ENCODE peak calls at places on chromosomes 11 and 22, in nine cellular contexts. W, L, J, Q, B, C, V, M and K are unnamed samples.

GRCh38 chr11:78392854-78393253 is 24.8 kb downstream of the GAB2 start:
- DNase-seq in W (no peak), L (no peak), J (no peak), Q (no peak), B (no peak), C (no peak), V (no peak), M (no peak), K (no peak)

GRCh38 chr11:11229691-11230090 is 123.4 kb downstream of the CSNK2A3 start:
- DNase-seq in W (no peak), L (no peak), J (no peak), Q (no peak), B (peak), C (no peak), V (no peak), M (no peak), K (no peak)

GRCh38 chr11:64868904-64869570 is 9.4 kb downstream of the EHD1 start:
- DNase-seq in W (no peak), L (peak), J (peak), Q (no peak), B (peak), C (no peak), V (no peak), M (no peak), K (no peak)

GRCh38 chr22:21457023-21457787 is 10.0 kb upstream of the TMEM191C start:
- DNase-seq in W (peak), L (no peak), J (no peak), Q (no peak), B (no peak), C (no peak), V (peak), M (peak), K (peak)

GRCh38 chr11:69625476-69625875 is 15.5 kb upstream of the CCND1 start:
- DNase-seq in W (no peak), L (no peak), J (no peak), Q (no peak), B (no peak), C (no peak), V (no peak), M (no peak), K (no peak)

GRCh38 chr11:132022285-132022684 is 651.9 kb downstream of the NTM start:
- DNase-seq in W (no peak), L (no peak), J (no peak), Q (no peak), B (no peak), C (no peak), V (no peak), M (no peak), K (no peak)

GRCh38 chr11:62025429-62026105 is 58.1 kb upstream of the FTH1 start:
- DNase-seq in W (peak), L (peak), J (peak), Q (peak), B (peak), C (peak), V (peak), M (no peak), K (peak)

GRCh38 chr11:61082161-61082870 is 20.0 kb upstream of the CD5 start:
- DNase-seq in W (no peak), L (no peak), J (no peak), Q (no peak), B (no peak), C (no peak), V (peak), M (no peak), K (peak)

GRCh38 chr11:72569966-72570892 is 104.0 kb downstream of the PDE2A start:
- DNase-seq in W (peak), L (no peak), J (no peak), Q (no peak), B (peak), C (no peak), V (no peak), M (no peak), K (no peak)

GRCh38 chr22:23791737-23792645 is 5.2 kb downstream of the SMARCB1 start:
- DNase-seq in W (no peak), L (no peak), J (no peak), Q (no peak), B (no peak), C (no peak), V (peak), M (no peak), K (no peak)

GRCh38 chr11:416051-416756 is 1.4 kb upstream of the SIGIRR start:
- DNase-seq in W (no peak), L (no peak), J (no peak), Q (no peak), B (no peak), C (peak), V (no peak), M (no peak), K (no peak)
- TF ChIP-seq CTCF in W (no peak), L (no peak), J (no peak), Q (no peak), B (no peak), C (no peak), V (no peak), M (no peak), K (no peak)

GRCh38 chr11:127875076-127875475 is 712.3 kb downstream of the ETS1 start:
- DNase-seq in W (no peak), L (no peak), J (no peak), Q (no peak), B (no peak), C (no peak), V (no peak), M (no peak), K (no peak)

GRCh38 chr11:127873478-127873877 is 713.9 kb downstream of the ETS1 start:
- DNase-seq in W (no peak), L (no peak), J (no peak), Q (no peak), B (no peak), C (no peak), V (no peak), M (no peak), K (no peak)
- TF ChIP-seq CTCF in W (no peak), L (no peak), J (no peak), Q (no peak), B (no peak), C (no peak), V (no peak), M (no peak), K (no peak)

GRCh38 chr11:27211370-27212127 is 151.5 kb downstream of the CCDC34 start:
- DNase-seq in W (no peak), L (no peak), J (no peak), Q (no peak), B (no peak), C (no peak), V (no peak), M (peak), K (no peak)
- TF ChIP-seq CTCF in W (peak), L (no peak), J (peak), Q (peak), B (peak), C (no peak), V (no peak), M (peak), K (no peak)

GRCh38 chr11:6418199-6418957 is 516 bp downstream of the APBB1 start:
- DNase-seq in W (peak), L (no peak), J (peak), Q (no peak), B (no peak), C (peak), V (peak), M (peak), K (no peak)

GRCh38 chr11:6414874-6415328 is 4.0 kb downstream of the APBB1 start:
- DNase-seq in W (no peak), L (no peak), J (no peak), Q (no peak), B (no peak), C (no peak), V (no peak), M (no peak), K (no peak)

GRCh38 chr11:6413791-6414231 is 5.1 kb downstream of the APBB1 start:
- DNase-seq in W (no peak), L (no peak), J (no peak), Q (no peak), B (no peak), C (no peak), V (no peak), M (no peak), K (no peak)

GRCh38 chr11:6420677-6421076 is 1.8 kb upstream of the APBB1 start:
- DNase-seq in W (no peak), L (no peak), J (no peak), Q (no peak), B (no peak), C (no peak), V (no peak), M (no peak), K (no peak)

GRCh38 chr11:6418958-6419611 is at the start of gene APBB1:
- DNase-seq in W (peak), L (peak), J (peak), Q (no peak), B (peak), C (peak), V (peak), M (peak), K (no peak)
- TF ChIP-seq CTCF in W (no peak), L (peak), J (no peak), Q (no peak), B (no peak), C (no peak), V (no peak), M (peak), K (no peak)

GRCh38 chr22:19868333-19868732 is 13.7 kb upstream of the GNB1L start:
- DNase-seq in W (no peak), L (no peak), J (no peak), Q (no peak), B (no peak), C (no peak), V (no peak), M (no peak), K (no peak)
- TF ChIP-seq CTCF in W (no peak), L (no peak), J (no peak), Q (no peak), B (no peak), C (no peak), V (no peak), M (no peak), K (no peak)